ENCODE peak calls at places on chromosomes 11 and 22, in five cellular contexts. H is hepatocyte, F is tibial nerve, K is body of pancreas, L is psoas muscle. U is an unnamed sample. For H3K4me1, the result is how much of the 10 kb centered on the place peaks cover.

GRCh38 chr11:47977651-47978050 is 2.7 kb upstream of the PTPRJ start:
- DNase-seq in H (no peak), F (no peak), K (no peak), L (no peak), U (peak)

GRCh38 chr11:29184939-29185890 is 831.6 kb downstream of the KCNA4 start:
- DNase-seq in H (no peak), F (no peak), K (no peak), L (no peak), U (no peak)

GRCh38 chr11:76327756-76328388 is 53.1 kb downstream of the THAP12 start:
- DNase-seq in H (no peak), F (no peak), K (no peak), L (no peak), U (peak)

GRCh38 chr22:39188809-39189208 is 36.3 kb upstream of the CBX7 start:
- DNase-seq in H (no peak), F (no peak), K (peak), L (no peak), U (no peak)

GRCh38 chr22:26785942-26786341 is 128.6 kb downstream of the MIAT start:
- DNase-seq in H (no peak), F (no peak), K (no peak), L (no peak), U (no peak)

GRCh38 chr22:49593509-49593908 is 234.2 kb downstream of the BRD1 start:
- DNase-seq in H (no peak), F (no peak), K (no peak), L (no peak), U (no peak)

GRCh38 chr11:45665933-45666647 is 668 bp upstream of the CHST1 start:
- DNase-seq in H (no peak), F (no peak), K (no peak), L (peak), U (peak)

GRCh38 chr11:9535189-9535781 is 38.2 kb upstream of the WEE1 start:
- DNase-seq in H (peak), F (peak), K (peak), L (peak), U (peak)

GRCh38 chr11:44418438-44418795 is 108.5 kb upstream of the ALX4 start:
- DNase-seq in H (no peak), F (no peak), K (no peak), L (no peak), U (no peak)

GRCh38 chr11:31812392-31813241 is 1.5 kb upstream of the PAX6 start:
- DNase-seq in H (no peak), F (no peak), K (no peak), L (peak), U (no peak)

GRCh38 chr22:47030143-47030641 is 267.7 kb downstream of the TBC1D22A start:
- DNase-seq in H (no peak), F (no peak), K (no peak), L (no peak), U (no peak)

GRCh38 chr11:132586801-132587200 is 945.5 kb downstream of the OPCML start:
- DNase-seq in H (no peak), F (no peak), K (no peak), L (no peak), U (no peak)

GRCh38 chr22:17990167-17990566 is 34.2 kb downstream of the MICAL3 start:
- DNase-seq in H (no peak), F (no peak), K (no peak), L (no peak), U (no peak)

GRCh38 chr11:10309163-10310093 is 4.6 kb downstream of the ADM start:
- DNase-seq in H (peak), F (no peak), K (peak), L (peak), U (peak)

GRCh38 chr11:30357872-30358271 is 35.0 kb downstream of the ARL14EP start:
- DNase-seq in H (no peak), F (no peak), K (no peak), L (no peak), U (no peak)

GRCh38 chr11:44904261-44905080 is 46.2 kb downstream of the TP53I11 start:
- DNase-seq in H (no peak), F (no peak), K (no peak), L (no peak), U (no peak)

GRCh38 chr22:37846433-37846832 is 2.3 kb upstream of the ANKRD54 start:
- DNase-seq in H (no peak), F (no peak), K (no peak), L (no peak), U (no peak)

GRCh38 chr22:45129703-45130524 is 33.8 kb upstream of the NUP50 start:
- DNase-seq in H (no peak), F (no peak), K (peak), L (no peak), U (no peak)

GRCh38 chr11:97201743-97202612 is 812.2 kb downstream of the JRKL start:
- DNase-seq in H (no peak), F (no peak), K (no peak), L (no peak), U (no peak)

GRCh38 chr22:29482726-29483125 is 2.7 kb downstream of the NEFH start:
- DNase-seq in H (no peak), F (no peak), K (no peak), L (no peak), U (no peak)

GRCh38 chr11:104694259-104695070 is 203.8 kb downstream of the CASP12 start:
- DNase-seq in H (peak), F (no peak), K (peak), L (no peak), U (no peak)

GRCh38 chr11:75635009-75635909 is 33.6 kb downstream of the MAP6 start:
- DNase-seq in H (peak), F (no peak), K (peak), L (peak), U (no peak)

GRCh38 chr11:16454284-16454683 is 97.9 kb upstream of the SOX6 start:
- DNase-seq in H (no peak), F (no peak), K (no peak), L (no peak), U (no peak)

GRCh38 chr11:93849751-93850584 is 450 bp downstream of the VSTM5 start:
- DNase-seq in H (peak), F (no peak), K (peak), L (peak), U (no peak)

GRCh38 chr11:65431452-65432132 is 9.0 kb downstream of the NEAT1 start:
- DNase-seq in H (no peak), F (no peak), K (no peak), L (no peak), U (no peak)

GRCh38 chr11:65433657-65434056 is 11.1 kb downstream of the NEAT1 start:
- DNase-seq in H (no peak), F (peak), K (no peak), L (no peak), U (peak)

GRCh38 chr11:65434057-65434666 is 11.6 kb downstream of the NEAT1 start:
- DNase-seq in H (no peak), F (no peak), K (no peak), L (no peak), U (no peak)

GRCh38 chr11:65432133-65432650 is 9.6 kb downstream of the NEAT1 start:
- DNase-seq in H (no peak), F (no peak), K (no peak), L (no peak), U (no peak)

GRCh38 chr11:65432686-65433582 is 10.3 kb downstream of the NEAT1 start:
- DNase-seq in H (no peak), F (no peak), K (no peak), L (no peak), U (no peak)
- H3K4me3 ChIP-seq in H (no peak), F (no peak), K (no peak), L (peak), U (no peak)

GRCh38 chr22:31228425-31228824 is 16.3 kb downstream of the LIMK2 start:
- DNase-seq in H (no peak), F (no peak), K (no peak), L (no peak), U (no peak)

GRCh38 chr22:31227186-31227585 is 15.1 kb downstream of the LIMK2 start:
- DNase-seq in H (no peak), F (no peak), K (no peak), L (no peak), U (no peak)

GRCh38 chr22:31230155-31230870 is 18.2 kb downstream of the LIMK2 start:
- DNase-seq in H (no peak), F (no peak), K (peak), L (no peak), U (peak)

GRCh38 chr22:31230871-31231621 is 18.9 kb downstream of the LIMK2 start:
- DNase-seq in H (peak), F (no peak), K (peak), L (peak), U (peak)

DNA sequence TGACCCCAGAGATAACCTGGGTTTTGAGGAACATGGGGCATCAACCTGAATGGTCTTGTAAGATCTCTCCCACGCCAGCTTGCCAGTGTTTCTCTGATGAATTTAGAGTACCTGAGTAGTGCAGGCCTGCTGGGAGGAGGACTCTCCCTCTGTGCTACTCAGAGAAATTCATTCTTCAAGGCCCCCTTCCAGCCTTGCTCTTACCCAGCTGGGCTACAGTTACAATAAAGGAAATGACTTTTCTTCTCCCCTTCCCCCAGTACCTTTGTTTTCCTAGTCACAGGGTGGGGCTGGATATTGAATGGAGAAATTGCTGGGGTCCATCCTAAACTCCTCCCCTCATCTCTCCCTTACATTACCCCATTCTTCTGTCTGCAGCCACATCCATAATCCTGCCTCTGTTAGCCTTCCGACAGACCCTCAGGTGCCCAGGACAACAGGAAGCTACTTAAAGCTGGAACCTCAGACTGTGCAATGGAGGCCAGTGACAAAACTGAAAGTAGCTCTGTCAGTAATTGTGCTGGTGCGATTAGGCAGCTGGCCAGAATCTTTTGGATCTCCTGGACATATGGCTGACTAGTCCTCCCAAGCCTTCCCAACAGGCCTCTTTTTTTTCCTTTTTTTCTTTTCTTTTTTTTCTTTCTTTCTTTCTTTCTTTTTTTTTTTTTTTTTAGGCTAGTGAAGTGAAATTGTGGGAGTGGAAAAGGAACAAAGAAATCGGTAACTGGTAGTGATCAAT is 17.5 kb downstream of the LIMK2 start:
- DNase-seq in H (no peak), F (peak), K (peak), L (no peak), U (no peak)
- H3K4me1 ChIP-seq in H (under half), F (under half), K (under half), L (under half), U (under half)

GRCh38 chr11:121763526-121763925 is 310.8 kb upstream of the SORL1-AS1 start:
- DNase-seq in H (no peak), F (no peak), K (no peak), L (no peak), U (no peak)
- H3K4me3 ChIP-seq in H (no peak), F (no peak), K (no peak), L (no peak), U (no peak)

DNA sequence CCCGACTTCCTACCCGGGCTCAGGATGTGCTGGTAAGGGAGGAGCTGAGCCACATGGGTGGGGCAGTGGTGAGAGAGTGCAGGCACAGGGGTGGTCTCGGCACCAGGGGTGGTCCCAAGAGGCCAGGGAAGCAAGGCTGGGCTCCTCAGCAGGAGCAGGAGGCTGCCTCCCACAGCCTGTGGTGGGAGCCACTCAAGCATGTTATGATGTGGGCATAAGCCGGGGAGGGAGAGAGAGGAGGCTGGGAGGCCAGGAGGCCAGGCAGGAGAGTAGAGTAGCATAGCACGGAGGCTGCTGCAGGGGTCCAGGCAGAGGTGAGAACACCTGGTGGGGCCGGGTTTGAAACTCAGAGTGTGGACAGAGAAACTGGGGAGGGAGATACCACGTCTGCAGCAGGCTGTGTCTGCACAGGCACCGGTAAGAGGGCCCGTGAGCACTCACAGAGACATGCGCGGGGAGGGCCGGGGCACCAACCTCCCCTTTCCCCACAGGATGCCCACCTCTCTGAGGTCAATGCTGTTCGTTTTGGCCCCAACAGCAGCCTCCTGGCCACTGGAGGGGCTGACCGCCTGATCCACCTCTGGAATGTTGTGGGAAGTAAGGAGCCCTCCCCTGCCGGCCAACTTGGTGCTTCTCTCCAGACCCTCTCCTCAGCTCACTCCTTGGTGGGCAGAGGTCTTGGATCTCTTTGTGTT is 10.7 kb downstream of the ATG16L2 start:
- DNase-seq in H (no peak), F (no peak), K (no peak), L (no peak), U (peak)
- H3K4me1 ChIP-seq in H (under half), F (under half), K (under half), L (under half), U (under half)

GRCh38 chr11:109667719-109668118 is 245.7 kb downstream of the C11orf87 start:
- DNase-seq in H (no peak), F (no peak), K (no peak), L (no peak), U (no peak)

DNA sequence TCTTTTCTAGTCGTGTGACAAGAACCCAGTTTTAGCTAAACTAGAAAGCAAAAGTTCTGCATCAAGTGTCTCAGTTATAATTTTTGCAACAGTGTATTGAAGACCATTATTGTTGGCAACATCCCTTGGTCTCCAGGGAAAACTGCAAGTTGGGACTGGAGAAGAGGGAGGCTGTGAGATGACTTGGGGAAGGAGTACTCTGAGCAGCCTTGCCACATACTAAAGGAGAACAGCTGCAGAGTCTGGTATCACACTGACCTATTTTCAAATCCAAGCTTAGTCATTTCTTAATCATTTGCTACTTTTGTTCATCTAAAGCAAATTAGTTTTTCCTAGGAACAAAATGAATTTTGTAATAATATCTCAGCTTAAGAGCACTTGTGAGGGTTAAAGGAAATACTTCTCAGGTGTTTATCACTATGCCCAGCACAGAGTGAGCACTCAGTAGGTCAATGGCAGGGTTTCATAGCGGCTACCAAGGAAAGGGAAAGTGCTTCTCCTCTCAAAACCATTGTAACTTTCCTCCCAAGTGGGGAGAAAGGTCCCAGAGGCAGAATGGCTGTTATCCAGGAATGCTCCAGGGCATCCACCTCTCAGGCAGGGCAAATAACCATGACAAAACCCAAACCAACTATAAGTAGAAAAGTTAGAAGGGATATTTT is 247.1 kb downstream of the C11orf87 start:
- DNase-seq in H (no peak), F (no peak), K (peak), L (no peak), U (no peak)
- H3K4me3 ChIP-seq in H (no peak), F (no peak), K (no peak), L (no peak), U (no peak)

GRCh38 chr11:126158054-126158791 is 53.2 kb downstream of the RPUSD4 start:
- DNase-seq in H (peak), F (no peak), K (no peak), L (no peak), U (peak)
- H3K4me1 ChIP-seq in H (half or more), F (under half), K (under half), L (under half), U (under half)

DNA sequence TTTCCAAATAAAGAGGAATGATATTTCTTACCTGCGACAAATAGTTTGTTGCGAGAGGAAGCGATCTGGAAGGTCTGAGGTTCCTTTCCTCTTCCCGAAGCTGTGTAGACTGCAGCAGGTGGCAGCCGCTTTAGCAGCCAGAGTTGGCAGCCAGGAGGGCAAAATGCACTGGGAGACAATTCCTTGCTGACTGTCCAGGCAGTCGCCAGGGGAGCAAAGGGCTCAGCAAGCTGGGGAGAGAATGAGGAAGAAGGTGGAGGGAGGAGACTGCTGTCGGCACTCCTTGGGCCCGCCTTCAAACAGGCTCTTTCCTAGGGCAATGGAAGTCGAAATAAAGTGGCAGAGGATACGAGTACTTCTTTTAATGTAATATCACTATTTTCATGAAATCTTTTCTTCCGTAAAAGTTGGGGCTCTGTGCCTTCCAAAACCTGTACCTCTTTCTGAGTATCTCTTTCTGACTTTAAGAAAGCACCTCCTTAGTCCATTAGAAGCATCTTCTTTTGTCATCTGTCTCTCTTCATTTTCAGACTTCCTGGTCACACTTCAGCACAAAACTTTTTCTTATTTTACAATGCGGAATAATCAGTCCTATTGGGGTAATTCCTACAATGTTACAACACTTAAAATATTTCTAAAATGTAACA is at the start of gene IL18:
- DNase-seq in H (peak), F (no peak), K (peak), L (peak), U (peak)
- H3K4me3 ChIP-seq in H (no peak), F (peak), K (no peak), L (peak), U (peak)

GRCh38 chr22:40238425-40239344 is 61.0 kb downstream of the TNRC6B start:
- DNase-seq in H (no peak), F (no peak), K (no peak), L (no peak), U (no peak)
- H3K4me1 ChIP-seq in H (under half), F (under half), K (under half), L (half or more), U (under half)